ENCODE peak calls at places on chromosomes 12 and 14, in six cellular contexts. D is effector CD4-positive, alpha-beta T cell; G is C1 segment of cervical spinal cord; I is GF-D8; V is activated gamma-delta T cell; C is stimulated activated CD4-positive, alpha-beta T cell treated with anti-CD3 and anti-CD28 coated beads, Interleukin-2, amount 100 ng/mL, for 48 hours. K is an unnamed sample.

GRCh38 chr12:120962487-120963054 is 15.8 kb upstream of the HNF1A start:
- DNase-seq in D (no peak), G (no peak), I (no peak), V (no peak), C (no peak), K (no peak)

GRCh38 chr12:42483534-42483857 is 106.0 kb downstream of the PRICKLE1 start:
- DNase-seq in D (no peak), G (peak; percentile 38), I (no peak), V (peak; percentile 19), C (no peak), K (peak; percentile 71)

GRCh38 chr12:4849024-4849594 is 60.6 kb upstream of the KCNA1 start:
- DNase-seq in D (no peak), G (no peak), I (no peak), V (no peak), C (no peak), K (no peak)

GRCh38 chr12:59803735-59804134 is 207.9 kb downstream of the SLC16A7 start:
- DNase-seq in D (no peak), G (no peak), I (no peak), V (no peak), C (no peak), K (no peak)

GRCh38 chr12:95733156-95733825 is 57.3 kb downstream of the NTN4 start:
- DNase-seq in D (no peak), G (no peak), I (no peak), V (no peak), C (no peak), K (no peak)

GRCh38 chr14:52391866-52392600 is 77.9 kb downstream of the PTGER2 start:
- DNase-seq in D (no peak), G (no peak), I (no peak), V (no peak), C (no peak), K (no peak)

GRCh38 chr12:39123580-39123979 is 218.2 kb upstream of the CPNE8 start:
- DNase-seq in D (no peak), G (no peak), I (no peak), V (no peak), C (no peak), K (no peak)

GRCh38 chr12:7131502-7131866 is 1.3 kb downstream of the CLSTN3 start:
- DNase-seq in D (no peak), G (no peak), I (no peak), V (no peak), C (no peak), K (no peak)

GRCh38 chr14:74418031-74418430 is 8.0 kb downstream of the SYNDIG1L start:
- DNase-seq in D (no peak), G (peak; percentile 41), I (no peak), V (no peak), C (no peak), K (no peak)

GRCh38 chr12:99736760-99737159 is 89.2 kb downstream of the GARIN6 start:
- DNase-seq in D (no peak), G (no peak), I (no peak), V (no peak), C (no peak), K (no peak)

GRCh38 chr14:73381379-73382013 is 76.8 kb downstream of the NUMB start:
- DNase-seq in D (no peak), G (no peak), I (peak; percentile 10), V (no peak), C (no peak), K (no peak)

GRCh38 chr12:49055978-49056754 is 4.4 kb downstream of the KMT2D start:
- DNase-seq in D (peak; percentile 40), G (peak; percentile 39), I (peak; percentile 94), V (no peak), C (no peak), K (peak; percentile 61)

GRCh38 chr14:104054222-104054905 is 31.1 kb upstream of the ASPG start:
- DNase-seq in D (no peak), G (no peak), I (no peak), V (no peak), C (no peak), K (no peak)

GRCh38 chr12:27244680-27245005 is 557 bp downstream of the STK38L start:
- DNase-seq in D (no peak), G (no peak), I (no peak), V (no peak), C (no peak), K (no peak)

GRCh38 chr14:45089813-45090212 is 5.9 kb downstream of the PRPF39 start:
- DNase-seq in D (no peak), G (no peak), I (no peak), V (no peak), C (no peak), K (no peak)

GRCh38 chr12:106766393-106766826 is 8.1 kb upstream of the RIC8B start:
- DNase-seq in D (no peak), G (peak; percentile 61), I (no peak), V (no peak), C (no peak), K (peak; percentile 70)

GRCh38 chr12:69331482-69331845 is 16.7 kb upstream of the LYZ start:
- DNase-seq in D (no peak), G (no peak), I (no peak), V (no peak), C (no peak), K (no peak)

GRCh38 chr12:96578526-96579125 is 89.2 kb downstream of the CFAP54 start:
- DNase-seq in D (no peak), G (no peak), I (peak; percentile 1), V (no peak), C (no peak), K (no peak)

GRCh38 chr14:79483472-79483871 is 727.8 kb downstream of the DIO2 start:
- DNase-seq in D (no peak), G (no peak), I (no peak), V (no peak), C (no peak), K (no peak)

GRCh38 chr14:73755434-73756014 is 41.3 kb upstream of the PNMA1 start:
- DNase-seq in D (no peak), G (peak; percentile 50), I (no peak), V (no peak), C (no peak), K (no peak)

GRCh38 chr12:45969084-45969483 is 21.3 kb downstream of the SCAF11 start:
- DNase-seq in D (no peak), G (no peak), I (no peak), V (no peak), C (no peak), K (no peak)

GRCh38 chr12:57758566-57759359 is 3.9 kb downstream of the MARCHF9 start:
- DNase-seq in D (no peak), G (no peak), I (no peak), V (no peak), C (no peak), K (no peak)

GRCh38 chr12:121202407-121203355 is 7.2 kb upstream of the P2RX4 start:
- DNase-seq in D (no peak), G (no peak), I (no peak), V (no peak), C (no peak), K (no peak)

GRCh38 chr12:23555180-23555784 is 394.2 kb downstream of the SOX5 start:
- DNase-seq in D (no peak), G (no peak), I (no peak), V (no peak), C (no peak), K (no peak)

GRCh38 chr12:52873832-52874572 is 25.2 kb upstream of the KRT78 start:
- DNase-seq in D (peak; percentile 28), G (no peak), I (no peak), V (peak; percentile 32), C (peak; percentile 27), K (peak; percentile 93)

GRCh38 chr12:60101715-60102114 is 505.9 kb downstream of the SLC16A7 start:
- DNase-seq in D (no peak), G (no peak), I (no peak), V (no peak), C (no peak), K (no peak)

GRCh38 chr12:67648306-67649164 is at the start of gene DYRK2:
- DNase-seq in D (peak; percentile 64), G (peak; percentile 84), I (peak; percentile 15), V (peak; percentile 67), C (peak; percentile 53), K (peak; percentile 87)

GRCh38 chr12:118330421-118331018 is 42.2 kb downstream of the TAOK3 start:
- DNase-seq in D (no peak), G (no peak), I (peak; percentile 96), V (no peak), C (no peak), K (no peak)

GRCh38 chr14:104161601-104162367 is 23.4 kb downstream of the KIF26A start:
- DNase-seq in D (no peak), G (no peak), I (no peak), V (no peak), C (no peak), K (no peak)

GRCh38 chr12:38898001-38898684 is 7.2 kb downstream of the CPNE8 start:
- DNase-seq in D (no peak), G (no peak), I (no peak), V (no peak), C (no peak), K (no peak)

GRCh38 chr14:28652782-28653181 is 113.8 kb upstream of the FOXG1 start:
- DNase-seq in D (no peak), G (no peak), I (no peak), V (no peak), C (no peak), K (no peak)

GRCh38 chr12:75591628-75592027 is 80.2 kb upstream of the KRR1 start:
- DNase-seq in D (no peak), G (no peak), I (no peak), V (no peak), C (no peak), K (no peak)